ENCODE peak calls at places on chromosomes 11 and 22, in eight cellular contexts. One of them, this sample, is unnamed.
A peak's percentile ranks its signal among the peaks of the same experiment; 100 is the strongest.

GRCh38 chr11:129375731-129376657 is at the start of gene BARX2:
- DNase-seq in psoas muscle: no peak
- DNase-seq in transverse colon: peak; percentile 79
- DNase-seq in tibial artery: no peak
- DNase-seq in mammary epithelial cell: peak; percentile 64
- DNase-seq in SJSA1: no peak
- DNase-seq in CD8-positive, alpha-beta memory T cell: no peak
- DNase-seq in HCT116: peak; percentile 26
- DNase-seq in this sample: no peak

GRCh38 chr11:107825875-107826274 is 32.7 kb downstream of the SLC35F2 start:
- DNase-seq in transverse colon: no peak
- DNase-seq in SJSA1: no peak
- DNase-seq in tibial artery: no peak
- DNase-seq in CD8-positive, alpha-beta memory T cell: no peak
- DNase-seq in mammary epithelial cell: no peak
- DNase-seq in psoas muscle: no peak
- DNase-seq in HCT116: no peak
- DNase-seq in this sample: no peak

GRCh38 chr11:10309163-10310093 is 4.6 kb downstream of the ADM start:
- DNase-seq in tibial artery: peak; percentile 89
- DNase-seq in transverse colon: peak; percentile 76
- DNase-seq in psoas muscle: peak; percentile 78
- DNase-seq in CD8-positive, alpha-beta memory T cell: no peak
- DNase-seq in mammary epithelial cell: peak; percentile 85
- DNase-seq in SJSA1: no peak
- DNase-seq in HCT116: peak; percentile 83
- DNase-seq in this sample: peak; percentile 85

GRCh38 chr11:116082256-116082655 is 578.0 kb upstream of the CADM1 start:
- DNase-seq in SJSA1: no peak
- DNase-seq in mammary epithelial cell: no peak
- DNase-seq in CD8-positive, alpha-beta memory T cell: no peak
- DNase-seq in tibial artery: no peak
- DNase-seq in HCT116: no peak
- DNase-seq in psoas muscle: no peak
- DNase-seq in transverse colon: no peak
- DNase-seq in this sample: no peak

GRCh38 chr22:39388261-39389011 is 11.1 kb upstream of the TAB1 start:
- DNase-seq in SJSA1: peak; percentile 88
- DNase-seq in CD8-positive, alpha-beta memory T cell: peak; percentile 83
- DNase-seq in mammary epithelial cell: peak; percentile 34
- DNase-seq in tibial artery: peak; percentile 83
- DNase-seq in HCT116: peak; percentile 56
- DNase-seq in transverse colon: peak; percentile 84
- DNase-seq in psoas muscle: peak; percentile 85
- DNase-seq in this sample: peak; percentile 25

GRCh38 chr11:10480760-10481159 is 25.7 kb downstream of the AMPD3 start:
- DNase-seq in HCT116: no peak
- DNase-seq in mammary epithelial cell: no peak
- DNase-seq in transverse colon: no peak
- DNase-seq in CD8-positive, alpha-beta memory T cell: no peak
- DNase-seq in tibial artery: no peak
- DNase-seq in psoas muscle: no peak
- DNase-seq in SJSA1: no peak
- DNase-seq in this sample: no peak

GRCh38 chr11:72378704-72379383 is 55.5 kb downstream of the CLPB start:
- DNase-seq in psoas muscle: peak; percentile 76
- DNase-seq in HCT116: no peak
- DNase-seq in transverse colon: peak; percentile 31
- DNase-seq in mammary epithelial cell: no peak
- DNase-seq in SJSA1: no peak
- DNase-seq in CD8-positive, alpha-beta memory T cell: no peak
- DNase-seq in tibial artery: peak; percentile 91
- DNase-seq in this sample: peak; percentile 48

GRCh38 chr22:29079218-29079901 is 6.5 kb downstream of the KREMEN1 start:
- DNase-seq in SJSA1: no peak
- DNase-seq in HCT116: no peak
- DNase-seq in psoas muscle: no peak
- DNase-seq in mammary epithelial cell: no peak
- DNase-seq in CD8-positive, alpha-beta memory T cell: no peak
- DNase-seq in transverse colon: peak; percentile 64
- DNase-seq in tibial artery: no peak
- DNase-seq in this sample: no peak

GRCh38 chr11:100709233-100709999 is 22.3 kb downstream of the ARHGAP42 start:
- DNase-seq in HCT116: peak; percentile 26
- DNase-seq in mammary epithelial cell: peak; percentile 35
- DNase-seq in SJSA1: no peak
- DNase-seq in CD8-positive, alpha-beta memory T cell: no peak
- DNase-seq in tibial artery: no peak
- DNase-seq in psoas muscle: no peak
- DNase-seq in transverse colon: no peak
- DNase-seq in this sample: no peak

GRCh38 chr11:47378011-47378835 is at the start of gene SPI1:
- DNase-seq in CD8-positive, alpha-beta memory T cell: no peak
- DNase-seq in SJSA1: peak; percentile 42
- DNase-seq in mammary epithelial cell: no peak
- DNase-seq in tibial artery: peak; percentile 85
- DNase-seq in psoas muscle: peak; percentile 50
- DNase-seq in HCT116: no peak
- DNase-seq in transverse colon: peak; percentile 73
- DNase-seq in this sample: no peak

GRCh38 chr22:20153945-20154344 is 3.1 kb upstream of the CCDC188 start:
- DNase-seq in mammary epithelial cell: no peak
- DNase-seq in tibial artery: no peak
- DNase-seq in SJSA1: no peak
- DNase-seq in HCT116: no peak
- DNase-seq in psoas muscle: no peak
- DNase-seq in CD8-positive, alpha-beta memory T cell: no peak
- DNase-seq in transverse colon: no peak
- DNase-seq in this sample: no peak

GRCh38 chr11:76616676-76617552 is 53.6 kb downstream of the LRRC32 start:
- DNase-seq in SJSA1: no peak
- DNase-seq in CD8-positive, alpha-beta memory T cell: no peak
- DNase-seq in transverse colon: no peak
- DNase-seq in tibial artery: peak; percentile 65
- DNase-seq in psoas muscle: no peak
- DNase-seq in mammary epithelial cell: no peak
- DNase-seq in HCT116: no peak
- DNase-seq in this sample: no peak

GRCh38 chr11:78217650-78218541 is 29.2 kb downstream of the USP35 start:
- DNase-seq in HCT116: no peak
- DNase-seq in SJSA1: no peak
- DNase-seq in psoas muscle: no peak
- DNase-seq in tibial artery: peak; percentile 57
- DNase-seq in transverse colon: no peak
- DNase-seq in CD8-positive, alpha-beta memory T cell: no peak
- DNase-seq in mammary epithelial cell: no peak
- DNase-seq in this sample: no peak

GRCh38 chr11:1253103-1253485 is 30.2 kb downstream of the MUC5B start:
- DNase-seq in transverse colon: no peak
- DNase-seq in tibial artery: no peak
- DNase-seq in psoas muscle: no peak
- DNase-seq in SJSA1: no peak
- DNase-seq in HCT116: no peak
- DNase-seq in CD8-positive, alpha-beta memory T cell: no peak
- DNase-seq in mammary epithelial cell: no peak
- DNase-seq in this sample: no peak

GRCh38 chr22:45317551-45318167 is 7.9 kb downstream of the FAM118A start:
- DNase-seq in CD8-positive, alpha-beta memory T cell: no peak
- DNase-seq in transverse colon: peak; percentile 62
- DNase-seq in mammary epithelial cell: peak; percentile 70
- DNase-seq in psoas muscle: peak; percentile 60
- DNase-seq in HCT116: no peak
- DNase-seq in tibial artery: peak; percentile 96
- DNase-seq in SJSA1: peak; percentile 77
- DNase-seq in this sample: peak; percentile 73

GRCh38 chr11:8593935-8594909 is at the start of gene STK33:
- DNase-seq in SJSA1: no peak
- DNase-seq in tibial artery: no peak
- DNase-seq in psoas muscle: peak; percentile 41
- DNase-seq in HCT116: peak; percentile 34
- DNase-seq in mammary epithelial cell: no peak
- DNase-seq in CD8-positive, alpha-beta memory T cell: no peak
- DNase-seq in transverse colon: peak; percentile 63
- DNase-seq in this sample: peak; percentile 23

GRCh38 chr22:44455151-44455962 is 42.7 kb downstream of the RTL6 start:
- DNase-seq in mammary epithelial cell: no peak
- DNase-seq in SJSA1: no peak
- DNase-seq in psoas muscle: no peak
- DNase-seq in transverse colon: peak; percentile 35
- DNase-seq in CD8-positive, alpha-beta memory T cell: peak; percentile 46
- DNase-seq in tibial artery: no peak
- DNase-seq in HCT116: no peak
- DNase-seq in this sample: peak; percentile 18

GRCh38 chr11:12243511-12243910 is 133.1 kb downstream of the MICAL2 start:
- DNase-seq in HCT116: no peak
- DNase-seq in CD8-positive, alpha-beta memory T cell: no peak
- DNase-seq in mammary epithelial cell: no peak
- DNase-seq in tibial artery: no peak
- DNase-seq in psoas muscle: no peak
- DNase-seq in SJSA1: no peak
- DNase-seq in transverse colon: no peak
- DNase-seq in this sample: no peak

GRCh38 chr22:40728731-40729189 is 49.5 kb downstream of the MCHR1 start:
- DNase-seq in psoas muscle: no peak
- DNase-seq in HCT116: no peak
- DNase-seq in SJSA1: no peak
- DNase-seq in CD8-positive, alpha-beta memory T cell: peak; percentile 28
- DNase-seq in tibial artery: no peak
- DNase-seq in mammary epithelial cell: peak; percentile 68
- DNase-seq in transverse colon: peak; percentile 54
- DNase-seq in this sample: no peak

GRCh38 chr11:116422556-116422955 is 350.2 kb downstream of the BUD13 start:
- DNase-seq in CD8-positive, alpha-beta memory T cell: no peak
- DNase-seq in SJSA1: no peak
- DNase-seq in mammary epithelial cell: no peak
- DNase-seq in HCT116: no peak
- DNase-seq in transverse colon: no peak
- DNase-seq in psoas muscle: no peak
- DNase-seq in tibial artery: no peak
- DNase-seq in this sample: no peak

GRCh38 chr22:37169947-37170688 is 17.9 kb downstream of the C1QTNF6 start:
- DNase-seq in transverse colon: no peak
- DNase-seq in SJSA1: no peak
- DNase-seq in psoas muscle: no peak
- DNase-seq in tibial artery: peak; percentile 57
- DNase-seq in HCT116: no peak
- DNase-seq in mammary epithelial cell: no peak
- DNase-seq in CD8-positive, alpha-beta memory T cell: no peak
- DNase-seq in this sample: peak; percentile 7

GRCh38 chr22:37167176-37167980 is 17.7 kb upstream of the IL2RB start:
- DNase-seq in CD8-positive, alpha-beta memory T cell: no peak
- DNase-seq in SJSA1: no peak
- DNase-seq in HCT116: no peak
- DNase-seq in mammary epithelial cell: no peak
- DNase-seq in transverse colon: peak; percentile 62
- DNase-seq in psoas muscle: no peak
- DNase-seq in tibial artery: no peak
- DNase-seq in this sample: no peak

GRCh38 chr22:37169412-37169811 is 18.6 kb downstream of the C1QTNF6 start:
- DNase-seq in tibial artery: peak; percentile 49
- DNase-seq in CD8-positive, alpha-beta memory T cell: no peak
- DNase-seq in mammary epithelial cell: no peak
- DNase-seq in transverse colon: no peak
- DNase-seq in HCT116: no peak
- DNase-seq in SJSA1: no peak
- DNase-seq in psoas muscle: no peak
- DNase-seq in this sample: no peak

GRCh38 chr22:37166675-37167066 is 17.0 kb upstream of the IL2RB start:
- DNase-seq in SJSA1: peak; percentile 75
- DNase-seq in mammary epithelial cell: peak; percentile 53
- DNase-seq in transverse colon: peak; percentile 91
- DNase-seq in CD8-positive, alpha-beta memory T cell: peak; percentile 70
- DNase-seq in tibial artery: peak; percentile 90
- DNase-seq in HCT116: no peak
- DNase-seq in psoas muscle: peak; percentile 87
- DNase-seq in this sample: peak; percentile 85

DNA sequence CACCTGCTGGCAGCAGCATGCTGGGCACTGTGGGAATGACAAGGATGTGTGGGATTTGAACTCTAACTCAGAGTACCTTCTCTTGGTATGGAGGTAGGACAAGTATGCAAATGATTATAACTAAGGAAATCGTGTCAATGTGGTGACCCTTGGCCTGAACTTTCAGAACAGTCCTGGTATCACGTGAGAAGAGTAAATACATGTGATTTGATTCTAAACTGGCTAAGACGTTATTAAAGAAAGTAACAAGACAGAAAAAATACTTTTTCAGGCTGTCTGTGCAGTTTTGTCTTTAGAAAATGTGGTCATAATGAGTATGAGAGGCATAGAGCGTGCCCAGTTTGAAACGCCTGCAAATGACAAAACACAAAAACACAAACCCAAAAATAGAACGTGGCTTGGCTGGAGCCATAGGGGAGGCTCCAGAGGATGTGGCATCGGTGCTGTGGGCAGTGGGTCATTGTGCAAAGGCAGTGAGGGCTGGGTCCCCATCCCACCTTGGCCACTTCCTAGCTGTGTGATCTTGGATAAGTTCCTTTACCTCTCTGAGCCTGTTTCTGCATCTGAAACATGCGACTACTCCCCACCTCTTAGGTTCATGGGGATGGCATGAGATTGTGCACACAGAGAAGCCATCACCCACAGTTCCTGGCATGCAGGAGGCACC is 18.4 kb upstream of the IL2RB start:
- DNase-seq in CD8-positive, alpha-beta memory T cell: no peak
- DNase-seq in tibial artery: no peak
- DNase-seq in mammary epithelial cell: no peak
- DNase-seq in HCT116: no peak
- DNase-seq in SJSA1: no peak
- DNase-seq in psoas muscle: no peak
- DNase-seq in transverse colon: no peak
- DNase-seq in this sample: no peak
- H3K4me1 ChIP-seq in CD8-positive, alpha-beta memory T cell: peaks cover 75% of the 10 kb centered on the region
- H3K4me1 ChIP-seq in tibial artery: peaks cover 7% of the 10 kb centered on the region
- H3K4me1 ChIP-seq in mammary epithelial cell: peaks cover 2% of the 10 kb centered on the region
- H3K4me1 ChIP-seq in HCT116: no peaks in the 10 kb centered on the region
- H3K4me1 ChIP-seq in SJSA1: peaks cover 4% of the 10 kb centered on the region
- H3K4me1 ChIP-seq in psoas muscle: peaks cover 11% of the 10 kb centered on the region
- H3K4me1 ChIP-seq in transverse colon: peaks cover 22% of the 10 kb centered on the region
- H3K4me1 ChIP-seq in this sample: peaks cover 8% of the 10 kb centered on the region

GRCh38 chr11:65528819-65529350 is 4.0 kb downstream of the SCYL1 start:
- DNase-seq in HCT116: no peak
- DNase-seq in transverse colon: no peak
- DNase-seq in SJSA1: no peak
- DNase-seq in tibial artery: no peak
- DNase-seq in CD8-positive, alpha-beta memory T cell: no peak
- DNase-seq in psoas muscle: no peak
- DNase-seq in mammary epithelial cell: no peak
- DNase-seq in this sample: no peak
- H3K36me3 ChIP-seq in HCT116: peaks cover 42% of the 10 kb centered on the region
- H3K36me3 ChIP-seq in transverse colon: peaks cover 23% of the 10 kb centered on the region
- H3K36me3 ChIP-seq in SJSA1: peaks cover 90% of the 10 kb centered on the region
- H3K36me3 ChIP-seq in tibial artery: peaks cover 80% of the 10 kb centered on the region
- H3K36me3 ChIP-seq in CD8-positive, alpha-beta memory T cell: peaks cover 36% of the 10 kb centered on the region
- H3K36me3 ChIP-seq in psoas muscle: peaks cover 6% of the 10 kb centered on the region
- H3K36me3 ChIP-seq in mammary epithelial cell: peaks cover 30% of the 10 kb centered on the region
- H3K36me3 ChIP-seq in this sample: no peaks in the 10 kb centered on the region

GRCh38 chr22:30275625-30276024 is 9.0 kb upstream of the OSM start:
- DNase-seq in CD8-positive, alpha-beta memory T cell: no peak
- DNase-seq in mammary epithelial cell: peak; percentile 28
- DNase-seq in HCT116: no peak
- DNase-seq in SJSA1: no peak
- DNase-seq in transverse colon: no peak
- DNase-seq in psoas muscle: no peak
- DNase-seq in tibial artery: no peak
- DNase-seq in this sample: no peak
- H3K4me3 ChIP-seq in CD8-positive, alpha-beta memory T cell: peak overlapping the region; percentile 4
- H3K4me3 ChIP-seq in mammary epithelial cell: no peak overlapping the region
- H3K4me3 ChIP-seq in HCT116: no peak overlapping the region
- H3K4me3 ChIP-seq in SJSA1: no peak overlapping the region
- H3K4me3 ChIP-seq in transverse colon: no peak overlapping the region
- H3K4me3 ChIP-seq in psoas muscle: no peak overlapping the region
- H3K4me3 ChIP-seq in tibial artery: no peak overlapping the region
- H3K4me3 ChIP-seq in this sample: no peak overlapping the region

GRCh38 chr11:119365071-119365591 is 16.4 kb downstream of the USP2 start:
- DNase-seq in psoas muscle: no peak
- DNase-seq in HCT116: no peak
- DNase-seq in CD8-positive, alpha-beta memory T cell: no peak
- DNase-seq in transverse colon: no peak
- DNase-seq in SJSA1: no peak
- DNase-seq in mammary epithelial cell: no peak
- DNase-seq in tibial artery: peak; percentile 69
- DNase-seq in this sample: peak; percentile 82
- H3K4me1 ChIP-seq in psoas muscle: peaks cover 87% of the 10 kb centered on the region
- H3K4me1 ChIP-seq in HCT116: peaks cover 49% of the 10 kb centered on the region
- H3K4me1 ChIP-seq in CD8-positive, alpha-beta memory T cell: peaks cover 9% of the 10 kb centered on the region
- H3K4me1 ChIP-seq in transverse colon: peaks cover 85% of the 10 kb centered on the region
- H3K4me1 ChIP-seq in SJSA1: peaks cover 3% of the 10 kb centered on the region
- H3K4me1 ChIP-seq in mammary epithelial cell: peaks cover 34% of the 10 kb centered on the region
- H3K4me1 ChIP-seq in tibial artery: peaks cover 97% of the 10 kb centered on the region
- H3K4me1 ChIP-seq in this sample: peaks cover 74% of the 10 kb centered on the region

This sample was measured in gastrocnemius medialis.